ENCODE peak calls at places on chromosomes 1 and 21, in four cellular contexts. Y is mesenchymal stem cell, T is hepatocyte, L is GM23248. P is an unnamed sample.

GRCh38 chr1:91622586-91622985 is 121.9 kb downstream of the CDC7 start:
- DNase-seq in Y (no peak), T (no peak), L (no peak), P (peak; percentile 14)

GRCh38 chr1:27599605-27600499 is 4.1 kb downstream of the AHDC1 start:
- DNase-seq in Y (no peak), T (peak; percentile 31), L (no peak), P (no peak)

GRCh38 chr1:112905420-112906154 is 50.4 kb downstream of the SLC16A1 start:
- DNase-seq in Y (no peak), T (peak; percentile 33), L (no peak), P (no peak)

GRCh38 chr1:31010081-31010989 is 55.2 kb downstream of the PUM1 start:
- DNase-seq in Y (peak; percentile 83), T (no peak), L (peak; percentile 84), P (peak; percentile 91)

GRCh38 chr1:81801032-81801833 is 499 bp downstream of the ADGRL2 start:
- DNase-seq in Y (peak; percentile 97), T (peak; percentile 91), L (peak; percentile 95), P (peak; percentile 93)

GRCh38 chr1:31259746-31260145 is 20.1 kb upstream of the NKAIN1 start:
- DNase-seq in Y (no peak), T (no peak), L (no peak), P (no peak)

GRCh38 chr1:22791736-22792325 is 81.2 kb downstream of the EPHB2 start:
- DNase-seq in Y (no peak), T (no peak), L (no peak), P (no peak)

GRCh38 chr1:6519935-6520621 is 28.6 kb upstream of the PLEKHG5 start:
- DNase-seq in Y (peak; percentile 72), T (peak; percentile 78), L (peak; percentile 91), P (peak; percentile 77)

GRCh38 chr1:100530901-100531487 is 6.9 kb upstream of the GPR88 start:
- DNase-seq in Y (peak; percentile 75), T (no peak), L (peak; percentile 71), P (peak; percentile 79)

GRCh38 chr1:75953461-75953860 is 21.3 kb upstream of the ASB17 start:
- DNase-seq in Y (no peak), T (no peak), L (no peak), P (no peak)

GRCh38 chr1:12204140-12204539 is 25.7 kb upstream of the VPS13D start:
- DNase-seq in Y (no peak), T (no peak), L (no peak), P (no peak)

GRCh38 chr1:209326876-209327275 is 256.6 kb upstream of the CAMK1G start:
- DNase-seq in Y (no peak), T (no peak), L (no peak), P (no peak)

GRCh38 chr1:29365906-29366670 is 129.8 kb downstream of the PTPRU start:
- DNase-seq in Y (no peak), T (no peak), L (no peak), P (no peak)

GRCh38 chr1:25197982-25198681 is 34.2 kb downstream of the SYF2 start:
- DNase-seq in Y (no peak), T (no peak), L (peak; percentile 49), P (no peak)

GRCh38 chr1:41762251-41762650 is 156.5 kb downstream of the HIVEP3 start:
- DNase-seq in Y (no peak), T (no peak), L (no peak), P (no peak)

GRCh38 chr1:156140879-156141707 is 12.3 kb upstream of the SEMA4A start:
- DNase-seq in Y (peak; percentile 76), T (no peak), L (peak; percentile 71), P (no peak)

GRCh38 chr1:110471131-110471530 is 20.2 kb downstream of the PROK1 start:
- DNase-seq in Y (no peak), T (no peak), L (no peak), P (no peak)

GRCh38 chr21:20968391-20968790 is 29.8 kb upstream of the NCAM2 start:
- DNase-seq in Y (no peak), T (no peak), L (no peak), P (no peak)

GRCh38 chr1:10074059-10074854 is 41.5 kb downstream of the UBE4B start:
- DNase-seq in Y (peak; percentile 98), T (peak; percentile 52), L (peak; percentile 98), P (peak; percentile 98)

GRCh38 chr1:11748294-11749202 is 12.6 kb downstream of the AGTRAP start:
- DNase-seq in Y (no peak), T (no peak), L (no peak), P (no peak)

GRCh38 chr1:40240390-40240789 is 7.3 kb upstream of the TMCO2 start:
- DNase-seq in Y (no peak), T (no peak), L (no peak), P (no peak)

GRCh38 chr1:44212355-44213221 is 683 bp upstream of the DMAP1 start:
- DNase-seq in Y (no peak), T (no peak), L (no peak), P (no peak)

GRCh38 chr1:190475394-190476250 is 2.0 kb downstream of the BRINP3 start:
- DNase-seq in Y (no peak), T (peak; percentile 43), L (no peak), P (no peak)

GRCh38 chr1:223471566-223471965 is 78.4 kb downstream of the CCDC185 start:
- DNase-seq in Y (no peak), T (no peak), L (no peak), P (no peak)

GRCh38 chr1:1024421-1025415 is 4.8 kb downstream of the AGRN start:
- DNase-seq in Y (no peak), T (peak; percentile 90), L (no peak), P (peak; percentile 56)

GRCh38 chr1:198359024-198359653 is 181.3 kb downstream of the ATP6V1G3 start:
- DNase-seq in Y (peak; percentile 6), T (peak; percentile 5), L (peak; percentile 36), P (no peak)

GRCh38 chr1:10651377-10651776 is 145.1 kb downstream of the CASZ1 start:
- DNase-seq in Y (no peak), T (no peak), L (no peak), P (no peak)

GRCh38 chr1:66399888-66400529 is 133.9 kb upstream of the SGIP1 start:
- DNase-seq in Y (no peak), T (no peak), L (peak; percentile 39), P (no peak)

GRCh38 chr1:209319549-209319948 is 264.0 kb upstream of the CAMK1G start:
- DNase-seq in Y (no peak), T (no peak), L (peak; percentile 38), P (no peak)

GRCh38 chr1:5811419-5811818 is 180.8 kb downstream of the NPHP4 start:
- DNase-seq in Y (no peak), T (no peak), L (no peak), P (no peak)

DNA sequence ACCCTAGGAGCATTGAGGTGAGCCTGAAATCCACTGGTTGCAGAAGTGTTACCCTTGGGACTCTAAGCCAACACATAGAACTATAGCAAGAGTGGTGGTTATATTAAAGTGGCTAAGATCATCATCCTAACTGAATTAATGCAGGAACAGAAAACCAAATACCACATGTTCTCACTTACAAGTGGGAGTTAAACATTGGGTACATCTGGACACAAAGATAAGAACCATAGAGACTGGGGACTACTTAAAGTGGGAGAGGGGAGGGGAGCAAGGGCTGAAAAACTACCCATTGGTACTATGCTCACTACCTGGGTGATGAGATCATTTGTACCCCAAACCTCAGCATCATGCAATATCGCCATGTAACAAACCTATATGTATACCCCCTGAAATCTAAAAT is 100.0 kb downstream of the SLC25A24 start:
- DNase-seq in Y (no peak), T (no peak), L (no peak), P (no peak)
- H3K4me2 ChIP-seq in Y (no peak overlapping the region), T (no peak overlapping the region), L (no peak overlapping the region), P (no peak overlapping the region)

GRCh38 chr1:15758537-15758936 is at the start of gene FBLIM1:
- DNase-seq in Y (no peak), T (peak; percentile 86), L (peak; percentile 49), P (no peak)
- H3K4me2 ChIP-seq in Y (peak within 1 kb of the TSS; percentile 84), T (peak within 1 kb of the TSS; percentile 87), L (peak within 1 kb of the TSS; percentile 67), P (peak within 1 kb of the TSS; percentile 92)

DNA sequence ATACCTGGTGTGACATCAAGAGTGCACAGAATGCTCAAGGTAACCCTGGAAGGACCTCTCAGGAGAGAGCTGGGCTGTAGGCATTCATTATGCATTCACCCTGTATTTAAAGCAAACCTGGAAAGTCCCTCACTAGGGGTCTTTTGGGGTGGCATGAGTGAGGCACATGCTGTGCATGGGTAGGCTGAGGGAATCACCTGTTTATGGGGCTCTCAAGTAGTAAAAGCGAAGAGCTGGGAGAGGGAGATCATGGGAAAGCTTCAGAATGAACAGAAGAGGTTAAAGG is 736 bp downstream of the EFNA1 start:
- DNase-seq in Y (no peak), T (no peak), L (no peak), P (no peak)
- H3K4me2 ChIP-seq in Y (peak overlapping the region; percentile 79), T (peak overlapping the region; percentile 98), L (no peak overlapping the region), P (peak overlapping the region; percentile 90)

GRCh38 chr1:39085174-39085573 is 59.0 kb downstream of the NDUFS5 start:
- DNase-seq in Y (no peak), T (no peak), L (no peak), P (no peak)
- H3K4me2 ChIP-seq in Y (no peak overlapping the region), T (no peak overlapping the region), L (no peak overlapping the region), P (no peak overlapping the region)

GRCh38 chr1:57424231-57425027 is 569 bp upstream of the DAB1 start:
- DNase-seq in Y (peak; percentile 33), T (peak; percentile 76), L (peak; percentile 51), P (peak; percentile 20)

GRCh38 chr1:57423135-57424131 is at the start of gene DAB1:
- DNase-seq in Y (peak; percentile 24), T (peak; percentile 64), L (peak; percentile 43), P (peak; percentile 15)

GRCh38 chr1:57422271-57423134 is 1.4 kb downstream of the DAB1 start:
- DNase-seq in Y (peak; percentile 32), T (peak; percentile 65), L (peak; percentile 40), P (peak; percentile 22)

DNA sequence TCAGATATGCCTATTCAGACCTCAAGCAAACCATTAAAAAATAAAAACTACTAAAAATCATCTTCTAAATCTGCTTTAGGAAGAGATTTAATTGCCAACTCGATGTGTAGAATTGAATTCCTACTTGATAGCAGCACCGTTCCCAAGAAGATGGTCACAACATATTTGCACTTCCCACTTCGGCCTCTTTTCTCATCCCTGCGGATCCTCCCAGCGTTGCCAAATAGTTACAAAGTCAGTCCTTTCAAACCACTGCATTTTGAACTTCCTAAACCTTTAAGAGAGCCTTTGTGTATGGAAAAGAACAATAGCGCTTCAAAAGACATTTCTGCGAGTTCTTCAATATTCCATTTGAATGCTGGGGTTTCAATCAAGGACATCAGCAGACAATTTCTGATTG is 2.5 kb downstream of the DAB1 start:
- DNase-seq in Y (no peak), T (no peak), L (peak; percentile 3), P (no peak)
- H3K4me2 ChIP-seq in Y (no peak overlapping the region), T (peak overlapping the region; percentile 98), L (no peak overlapping the region), P (no peak overlapping the region)

DNA sequence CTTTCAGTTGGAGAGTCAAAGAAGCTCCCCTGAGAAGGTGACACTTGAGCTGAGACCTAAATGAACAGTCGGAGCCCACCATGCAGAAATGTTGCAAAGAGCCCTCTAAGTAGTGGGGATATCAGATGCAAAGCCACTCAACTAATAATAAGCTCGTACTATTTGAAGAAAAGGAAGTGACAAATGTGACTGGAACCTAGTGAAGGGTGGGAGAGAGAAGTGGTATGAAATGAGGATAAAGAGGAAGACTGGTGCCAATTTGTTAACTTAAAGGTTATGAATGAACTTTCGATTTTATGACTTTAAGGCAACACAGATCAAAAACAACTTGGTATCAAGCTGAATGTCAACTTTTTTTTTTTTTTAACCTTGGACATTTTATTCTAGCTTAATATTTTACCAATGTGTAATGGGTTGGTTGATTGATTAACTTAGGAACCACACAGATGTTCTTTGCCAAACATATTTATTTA is 14.7 kb downstream of the LYPLAL1 start:
- DNase-seq in Y (no peak), T (no peak), L (no peak), P (peak; percentile 42)
- H3K4me2 ChIP-seq in Y (peak overlapping the region; percentile 49), T (no peak overlapping the region), L (peak overlapping the region; percentile 13), P (peak overlapping the region; percentile 57)